ENCODE peak calls at places on chromosomes 12 and 14, in nine cellular contexts. U is AG08395, Z is hypothalamus, Y is brain microvascular endothelial cell, M is NCI-H1105 treated with DMSO at 0.1 percent for 48 hours, I is foreskin fibroblast, C is dorsolateral prefrontal cortex, K is T-cell, Q is GM23338. A is an unnamed sample.

GRCh38 chr12:57535764-57536596 is 11.0 kb downstream of the DCTN2 start:
- DNase-seq in M (no peak), U (no peak), C (no peak), Q (no peak), K (no peak), I (no peak), Z (no peak), Y (no peak), A (no peak)

GRCh38 chr12:116160196-116160595 is 117.3 kb downstream of the MED13L start:
- DNase-seq in U (no peak), Q (no peak), K (no peak), M (no peak), C (no peak), Z (no peak), I (no peak), Y (no peak), A (no peak)

GRCh38 chr12:4107436-4107878 is 166.1 kb upstream of the CCND2 start:
- DNase-seq in K (peak), Y (peak), Q (peak), C (no peak), Z (no peak), U (peak), M (no peak), I (no peak), A (peak)

GRCh38 chr12:10771132-10771733 is 31.2 kb downstream of the TAS2R7 start:
- DNase-seq in Q (peak), M (peak), Y (peak), U (peak), Z (no peak), C (no peak), K (no peak), I (peak), A (no peak)

GRCh38 chr12:25328082-25328712 is 77.5 kb upstream of the KRAS start:
- DNase-seq in Q (no peak), C (no peak), Y (no peak), U (no peak), M (no peak), I (peak), K (no peak), Z (no peak), A (no peak)

GRCh38 chr12:80567391-80567790 is 123.4 kb downstream of the PTPRQ start:
- DNase-seq in I (peak), Z (no peak), U (peak), K (no peak), Y (no peak), Q (no peak), M (no peak), C (no peak), A (no peak)

GRCh38 chr12:115385141-115385540 is 701.2 kb upstream of the TBX3 start:
- DNase-seq in Z (no peak), Y (no peak), Q (no peak), C (no peak), U (no peak), I (no peak), M (no peak), K (no peak), A (no peak)

GRCh38 chr12:2902287-2902880 is 11.7 kb downstream of the TULP3 start:
- DNase-seq in Q (no peak), K (no peak), C (no peak), Z (no peak), U (no peak), Y (no peak), M (peak), I (no peak), A (no peak)

GRCh38 chr12:23510484-23510883 is 439.0 kb downstream of the SOX5 start:
- DNase-seq in K (no peak), Y (no peak), U (no peak), Z (no peak), Q (no peak), M (no peak), I (no peak), C (no peak), A (no peak)

GRCh38 chr14:90487031-90487430 is 90.2 kb downstream of the CALM1 start:
- DNase-seq in Z (no peak), U (no peak), M (peak), I (no peak), Q (peak), K (no peak), Y (no peak), C (peak), A (no peak)

GRCh38 chr12:108066583-108067234 is 62.4 kb upstream of the WSCD2 start:
- DNase-seq in Z (no peak), K (no peak), C (no peak), Y (no peak), U (no peak), I (no peak), Q (no peak), M (no peak), A (no peak)

GRCh38 chr14:63523735-63524408 is 19.3 kb downstream of the PPP2R5E start:
- DNase-seq in M (no peak), C (no peak), I (no peak), Z (no peak), Y (no peak), U (no peak), Q (no peak), K (no peak), A (no peak)

GRCh38 chr14:96090441-96091148 is 51.4 kb downstream of the C14orf132 start:
- DNase-seq in C (peak), I (no peak), Q (no peak), Y (peak), Z (no peak), K (no peak), U (peak), M (peak), A (no peak)

GRCh38 chr12:30169839-30170591 is 386.3 kb upstream of the TMTC1 start:
- DNase-seq in C (no peak), Q (peak), M (no peak), U (no peak), I (no peak), K (no peak), Y (no peak), Z (no peak), A (no peak)

GRCh38 chr12:119876761-119877638 is at the start of gene CIT:
- DNase-seq in Z (peak), K (peak), Y (peak), U (peak), C (peak), I (peak), M (peak), Q (peak), A (peak)

GRCh38 chr12:25843976-25844375 is 114.5 kb upstream of the RASSF8 start:
- DNase-seq in K (no peak), U (no peak), Y (no peak), Q (no peak), M (no peak), C (no peak), I (no peak), Z (no peak), A (no peak)

GRCh38 chr14:36580856-36581831 is 1.3 kb downstream of the NKX2-8 start:
- DNase-seq in I (peak), C (no peak), Z (no peak), M (peak), U (peak), Q (peak), K (no peak), Y (no peak), A (no peak)

GRCh38 chr12:52311282-52311643 is 9.9 kb downstream of the KRT83 start:
- DNase-seq in K (no peak), M (no peak), Q (no peak), Z (no peak), U (peak), I (no peak), C (no peak), Y (no peak), A (no peak)

GRCh38 chr12:88493651-88494050 is 86.6 kb downstream of the KITLG start:
- DNase-seq in Y (no peak), U (peak), I (peak), C (no peak), K (no peak), M (peak), Q (no peak), Z (no peak), A (no peak)

GRCh38 chr12:12282761-12283160 is 15.9 kb upstream of the LRP6 start:
- DNase-seq in K (no peak), Z (no peak), M (no peak), U (peak), C (no peak), Y (peak), I (peak), Q (no peak), A (no peak)

GRCh38 chr14:78959674-78960264 is 789.6 kb downstream of the NRXN3 start:
- DNase-seq in C (peak), K (no peak), U (peak), Y (peak), Z (no peak), Q (peak), I (peak), M (peak), A (peak)

GRCh38 chr14:69945905-69946304 is 66.7 kb downstream of the SMOC1 start:
- DNase-seq in M (peak), Q (no peak), Y (no peak), I (no peak), K (no peak), Z (no peak), C (no peak), U (no peak), A (no peak)

GRCh38 chr12:121388421-121388981 is 11.4 kb upstream of the RNF34 start:
- DNase-seq in Y (peak), U (peak), K (no peak), I (peak), C (no peak), Q (no peak), M (no peak), Z (no peak), A (no peak)

GRCh38 chr14:52902971-52903385 is 47.9 kb downstream of the FERMT2 start:
- DNase-seq in M (no peak), Z (no peak), Q (no peak), Y (peak), K (no peak), U (no peak), C (no peak), I (no peak), A (no peak)

GRCh38 chr14:60958146-60958545 is 22.7 kb downstream of the TRMT5 start:
- DNase-seq in K (no peak), M (no peak), C (no peak), I (no peak), Z (no peak), Y (no peak), Q (no peak), U (no peak), A (no peak)

GRCh38 chr12:10027311-10028099 is 3.0 kb upstream of the CLEC9A start:
- DNase-seq in I (peak), C (no peak), Q (no peak), U (peak), M (no peak), Z (no peak), K (no peak), Y (peak), A (no peak)